ENCODE peak calls at places on chromosomes 4 and X, in six cellular contexts. T is lower lobe of right lung, K is GM23248, U is stromal cell of bone marrow, R is epithelial cell of esophagus, Q is cardiac muscle cell. H is an unnamed sample.

GRCh38 chr4:148814030-148814429 is 371.8 kb upstream of the NR3C2 start:
- DNase-seq in Q (no peak), U (no peak), T (no peak), R (peak; percentile 85), K (no peak), H (no peak)

GRCh38 chr4:83582289-83582756 is 46.4 kb downstream of the GPAT3 start:
- DNase-seq in U (peak; percentile 39), K (peak; percentile 24), Q (peak; percentile 67), R (peak; percentile 74), T (no peak), H (peak; percentile 61)

GRCh38 chr4:111773858-111774257 is 371.4 kb upstream of the FAM241A start:
- DNase-seq in K (peak; percentile 24), U (no peak), R (peak; percentile 85), Q (peak; percentile 5), T (peak; percentile 53), H (no peak)

GRCh38 chr4:121122661-121123060 is 41.5 kb downstream of the TNIP3 start:
- DNase-seq in T (no peak), U (no peak), R (no peak), Q (peak; percentile 27), K (no peak), H (peak; percentile 13)

GRCh38 chr4:139886798-139887197 is 221.2 kb downstream of the MGST2 start:
- DNase-seq in Q (no peak), R (no peak), T (no peak), K (no peak), U (no peak), H (no peak)

GRCh38 chr4:48093949-48094550 is 40.0 kb downstream of the TXK start:
- DNase-seq in K (no peak), U (no peak), T (no peak), R (peak; percentile 92), Q (peak; percentile 13), H (peak; percentile 31)

GRCh38 chr4:98199247-98199646 is 56.0 kb upstream of the STPG2 start:
- DNase-seq in T (no peak), Q (no peak), R (no peak), U (no peak), K (no peak), H (no peak)

GRCh38 chr4:147678796-147679549 is 5.0 kb downstream of the PRMT9 start:
- DNase-seq in Q (peak; percentile 42), U (no peak), R (peak; percentile 25), K (no peak), T (no peak), H (peak; percentile 34)

GRCh38 chr4:185738038-185738552 is 73.9 kb downstream of the SORBS2 start:
- DNase-seq in R (peak; percentile 30), K (peak; percentile 52), Q (peak; percentile 94), T (no peak), U (peak; percentile 80), H (peak; percentile 96)

GRCh38 chr4:108786351-108786750 is 23.5 kb upstream of the ETNPPL start:
- DNase-seq in R (no peak), U (no peak), Q (no peak), T (no peak), K (no peak), H (no peak)

GRCh38 chr4:79666875-79667274 is 258.8 kb upstream of the GK2 start:
- DNase-seq in U (no peak), Q (no peak), K (no peak), T (no peak), R (no peak), H (no peak)

GRCh38 chr4:41531561-41532245 is 6.3 kb upstream of the LIMCH1 start:
- DNase-seq in K (no peak), U (no peak), Q (no peak), R (no peak), T (no peak), H (no peak)

GRCh38 chrX:23907496-23908218 is at the start of the genes APOO and CXorf58:
- DNase-seq in K (peak; percentile 95), Q (peak; percentile 95), U (peak; percentile 80), T (peak; percentile 95), R (peak; percentile 91), H (peak; percentile 93)

GRCh38 chrX:136158685-136159084 is 11.4 kb downstream of the FHL1 start:
- DNase-seq in K (no peak), R (no peak), T (no peak), U (no peak), Q (no peak), H (no peak)

GRCh38 chrX:104310084-104310483 is 55.4 kb upstream of the ESX1 start:
- DNase-seq in U (no peak), Q (peak; percentile 53), K (peak; percentile 66), R (peak; percentile 37), T (no peak), H (peak; percentile 51)

GRCh38 chr4:25163216-25163615 is 3.0 kb upstream of the SEPSECS start:
- DNase-seq in R (no peak), Q (no peak), K (no peak), T (no peak), U (no peak), H (no peak)

H was measured in fibroblast of pulmonary artery.